ENCODE peak calls at places on chromosomes 16 and 17, in five cellular contexts. H is activated CD8-positive, alpha-beta T cell treated with anti-CD3 and anti-CD28 coated beads for 36 hours; W is SHP77 treated with DMSO at 0.1 percent for 48 hours; S is fibroblast of gingiva; F is MM.1S. G is an unnamed sample.

GRCh38 chr16:70476272-70477020 is 22.1 kb downstream of the FCSK start:
- DNase-seq in H (peak), W (no peak), S (peak), F (peak), G (peak)

GRCh38 chr17:75011788-75012319 is 616 bp upstream of the MRPL58 start:
- DNase-seq in H (no peak), W (peak), S (peak), F (no peak), G (no peak)

GRCh38 chr17:49880291-49881053 is 32.6 kb upstream of the TAC4 start:
- DNase-seq in H (peak), W (peak), S (peak), F (peak), G (peak)

GRCh38 chr17:51260960-51261958 is 913 bp downstream of the UTP18 start:
- DNase-seq in H (peak), W (peak), S (peak), F (peak), G (peak)

GRCh38 chr16:68297908-68298307 is 12.8 kb downstream of the SLC7A6OS start:
- DNase-seq in H (no peak), W (no peak), S (no peak), F (no peak), G (no peak)

GRCh38 chr17:17359271-17359670 is 56.1 kb downstream of the NT5M start:
- DNase-seq in H (no peak), W (no peak), S (no peak), F (no peak), G (no peak)

GRCh38 chr17:40952675-40953074 is 14.1 kb downstream of the KRT39 start:
- DNase-seq in H (no peak), W (no peak), S (peak), F (no peak), G (no peak)

GRCh38 chr17:27609606-27610303 is 21.2 kb upstream of the LGALS9 start:
- DNase-seq in H (peak), W (no peak), S (peak), F (no peak), G (peak)

GRCh38 chr17:50298018-50298417 is 23.8 kb downstream of the TMEM92 start:
- DNase-seq in H (no peak), W (no peak), S (no peak), F (no peak), G (no peak)

GRCh38 chr16:67873435-67874146 is 739 bp downstream of the EDC4 start:
- DNase-seq in H (no peak), W (no peak), S (no peak), F (no peak), G (no peak)

GRCh38 chr17:16215273-16215964 is at the start of gene NCOR1:
- DNase-seq in H (peak), W (peak), S (peak), F (peak), G (peak)

GRCh38 chr16:11349599-11350276 is 4.5 kb downstream of the RMI2 start:
- DNase-seq in H (no peak), W (no peak), S (peak), F (no peak), G (peak)

GRCh38 chr16:10178079-10178478 is 4.1 kb downstream of the GRIN2A start:
- DNase-seq in H (no peak), W (no peak), S (no peak), F (no peak), G (no peak)

GRCh38 chr16:52529226-52529625 is 17.7 kb downstream of the TOX3 start:
- DNase-seq in H (no peak), W (no peak), S (no peak), F (no peak), G (no peak)

GRCh38 chr16:11445486-11445885 is 100.2 kb downstream of the RMI2 start:
- DNase-seq in H (no peak), W (no peak), S (no peak), F (no peak), G (no peak)

GRCh38 chr17:21239680-21240374 is 13.4 kb downstream of the NATD1 start:
- DNase-seq in H (no peak), W (no peak), S (peak), F (peak), G (peak)

GRCh38 chr16:85416267-85417109 is 196.6 kb upstream of the GSE1 start:
- DNase-seq in H (peak), W (peak), S (no peak), F (peak), G (peak)

GRCh38 chr16:50529334-50529733 is 18.9 kb upstream of the NKD1 start:
- DNase-seq in H (no peak), W (no peak), S (no peak), F (no peak), G (no peak)

GRCh38 chr16:65657051-65657450 is 535.2 kb upstream of the CDH11 start:
- DNase-seq in H (no peak), W (no peak), S (no peak), F (no peak), G (no peak)

GRCh38 chr16:82801361-82801760 is 174.6 kb downstream of the CDH13 start:
- DNase-seq in H (peak), W (no peak), S (no peak), F (no peak), G (no peak)

GRCh38 chr17:76407509-76407908 is 23.1 kb downstream of the SPHK1 start:
- DNase-seq in H (no peak), W (no peak), S (no peak), F (no peak), G (no peak)

GRCh38 chr17:44235583-44235936 is 16.1 kb upstream of the UBTF start:
- DNase-seq in H (no peak), W (no peak), S (no peak), F (no peak), G (no peak)

GRCh38 chr16:24077292-24077691 is 178.8 kb upstream of the CACNG3 start:
- DNase-seq in H (no peak), W (no peak), S (no peak), F (no peak), G (no peak)

GRCh38 chr16:19169081-19169639 is 1.1 kb downstream of the SYT17 start:
- DNase-seq in H (no peak), W (no peak), S (no peak), F (no peak), G (no peak)

GRCh38 chr16:86508028-86508946 is 2.0 kb upstream of the FOXF1 start:
- DNase-seq in H (no peak), W (no peak), S (peak), F (no peak), G (no peak)

GRCh38 chr16:77496934-77497333 is 62.1 kb upstream of the ADAMTS18 start:
- DNase-seq in H (no peak), W (no peak), S (no peak), F (no peak), G (no peak)

G was measured in NB4.